ENCODE peak calls at places on chromosomes 12 and 14, in ten cellular contexts. N, G, H, W, Z, L, B, Y, F and V are unnamed samples.

GRCh38 chr14:97180304-97181200 is 383.4 kb downstream of the VRK1 start:
- DNase-seq in N (no peak), G (no peak), H (no peak), W (no peak), Z (peak), L (no peak), B (no peak), Y (peak), F (peak), V (no peak)

GRCh38 chr14:81169711-81170103 is 51.1 kb downstream of the GTF2A1 start:
- DNase-seq in N (no peak), G (no peak), H (peak), W (peak), Z (peak), L (peak), B (peak), Y (peak), F (no peak), V (peak)

GRCh38 chr12:94570161-94570560 is 80.2 kb downstream of the TMCC3 start:
- DNase-seq in N (no peak), G (no peak), H (no peak), W (no peak), Z (no peak), L (no peak), B (no peak), Y (peak), F (no peak), V (peak)

GRCh38 chr12:2118061-2118460 is 65.3 kb downstream of the CACNA1C start:
- DNase-seq in N (no peak), G (no peak), H (no peak), W (no peak), Z (no peak), L (peak), B (no peak), Y (no peak), F (no peak), V (no peak)

GRCh38 chr12:25979563-25979962 is 21.1 kb downstream of the RASSF8 start:
- DNase-seq in N (no peak), G (no peak), H (no peak), W (no peak), Z (no peak), L (no peak), B (no peak), Y (peak), F (no peak), V (no peak)

GRCh38 chr14:89674906-89675305 is 257.9 kb upstream of the FOXN3 start:
- DNase-seq in N (no peak), G (no peak), H (no peak), W (no peak), Z (no peak), L (no peak), B (no peak), Y (no peak), F (no peak), V (no peak)

GRCh38 chr14:33551963-33552362 is 398.9 kb downstream of the EGLN3 start:
- DNase-seq in N (no peak), G (peak), H (no peak), W (no peak), Z (no peak), L (no peak), B (no peak), Y (no peak), F (no peak), V (no peak)

GRCh38 chr14:72736348-72736747 is 157.6 kb downstream of the DPF3 start:
- DNase-seq in N (peak), G (no peak), H (no peak), W (no peak), Z (no peak), L (no peak), B (no peak), Y (peak), F (no peak), V (no peak)

GRCh38 chr14:68506645-68507405 is 286.0 kb downstream of the ZFP36L1 start:
- DNase-seq in N (no peak), G (no peak), H (no peak), W (peak), Z (no peak), L (no peak), B (no peak), Y (peak), F (no peak), V (peak)

GRCh38 chr12:131056626-131057025 is 102.9 kb downstream of the ADGRD1 start:
- DNase-seq in N (no peak), G (no peak), H (no peak), W (no peak), Z (no peak), L (no peak), B (peak), Y (no peak), F (peak), V (no peak)

GRCh38 chr12:81079280-81080076 is 1.6 kb downstream of the ACSS3 start:
- DNase-seq in N (no peak), G (no peak), H (no peak), W (no peak), Z (peak), L (no peak), B (no peak), Y (no peak), F (no peak), V (no peak)

GRCh38 chr12:6272300-6273208 is 37.9 kb upstream of the PLEKHG6 start:
- DNase-seq in N (no peak), G (no peak), H (peak), W (peak), Z (no peak), L (peak), B (no peak), Y (peak), F (no peak), V (no peak)

GRCh38 chr12:57515934-57516541 is 4.3 kb downstream of the DDIT3 start:
- DNase-seq in N (no peak), G (no peak), H (no peak), W (no peak), Z (no peak), L (no peak), B (no peak), Y (no peak), F (peak), V (no peak)

GRCh38 chr12:6030081-6030480 is 85.0 kb upstream of the ANO2 start:
- DNase-seq in N (no peak), G (no peak), H (no peak), W (no peak), Z (no peak), L (no peak), B (no peak), Y (no peak), F (peak), V (no peak)

GRCh38 chr12:13691598-13691997 is 289.8 kb downstream of the GRIN2B start:
- DNase-seq in N (no peak), G (no peak), H (no peak), W (no peak), Z (no peak), L (no peak), B (no peak), Y (no peak), F (no peak), V (no peak)

GRCh38 chr14:31678421-31679249 is 117.4 kb downstream of the NUBPL start:
- DNase-seq in N (no peak), G (no peak), H (no peak), W (no peak), Z (no peak), L (no peak), B (no peak), Y (no peak), F (no peak), V (no peak)

GRCh38 chr14:60151715-60152114 is 13.5 kb downstream of the DHRS7 start:
- DNase-seq in N (peak), G (no peak), H (peak), W (peak), Z (peak), L (peak), B (peak), Y (peak), F (peak), V (peak)

GRCh38 chr14:52951730-52952481 is 1.1 kb upstream of the FERMT2 start:
- DNase-seq in N (peak), G (no peak), H (peak), W (peak), Z (peak), L (peak), B (no peak), Y (peak), F (peak), V (no peak)

GRCh38 chr12:12282761-12283160 is 15.9 kb upstream of the LRP6 start:
- DNase-seq in N (no peak), G (no peak), H (no peak), W (no peak), Z (peak), L (no peak), B (no peak), Y (peak), F (no peak), V (peak)

GRCh38 chr12:57214398-57214781 is 2.2 kb upstream of the NXPH4 start:
- DNase-seq in N (peak), G (peak), H (no peak), W (peak), Z (peak), L (no peak), B (no peak), Y (peak), F (peak), V (peak)

GRCh38 chr12:49662998-49663843 is 39.9 kb downstream of the PRPF40B start:
- DNase-seq in N (peak), G (no peak), H (no peak), W (no peak), Z (peak), L (peak), B (no peak), Y (peak), F (peak), V (peak)

GRCh38 chr14:32675433-32675832 is 263.2 kb upstream of the NPAS3 start:
- DNase-seq in N (no peak), G (no peak), H (no peak), W (no peak), Z (no peak), L (no peak), B (no peak), Y (no peak), F (no peak), V (no peak)

GRCh38 chr14:70821916-70822705 is 12.8 kb upstream of the MAP3K9 start:
- DNase-seq in N (no peak), G (peak), H (no peak), W (peak), Z (peak), L (peak), B (no peak), Y (peak), F (no peak), V (peak)

GRCh38 chr14:53741379-53742225 is 215.0 kb downstream of the BMP4 start:
- DNase-seq in N (no peak), G (no peak), H (no peak), W (no peak), Z (no peak), L (no peak), B (no peak), Y (no peak), F (no peak), V (no peak)

GRCh38 chr12:3593906-3594305 is 102.9 kb downstream of the PRMT8 start:
- DNase-seq in N (no peak), G (no peak), H (no peak), W (no peak), Z (no peak), L (peak), B (no peak), Y (no peak), F (no peak), V (no peak)

GRCh38 chr12:76489737-76490136 is 69.8 kb downstream of the OSBPL8 start:
- DNase-seq in N (no peak), G (no peak), H (no peak), W (no peak), Z (no peak), L (no peak), B (no peak), Y (peak), F (no peak), V (no peak)

GRCh38 chr12:3042826-3043225 is 34.4 kb upstream of the TSPAN9 start:
- DNase-seq in N (no peak), G (no peak), H (no peak), W (no peak), Z (no peak), L (no peak), B (no peak), Y (no peak), F (no peak), V (no peak)

GRCh38 chr12:116896525-116896924 is 14.2 kb upstream of the FBXW8 start:
- DNase-seq in N (no peak), G (no peak), H (no peak), W (no peak), Z (no peak), L (no peak), B (no peak), Y (no peak), F (no peak), V (no peak)

GRCh38 chr12:109500406-109501185 is 23.2 kb downstream of the UBE3B start:
- DNase-seq in N (no peak), G (no peak), H (no peak), W (no peak), Z (no peak), L (no peak), B (no peak), Y (no peak), F (no peak), V (no peak)

GRCh38 chr14:94005324-94005723 is 8.2 kb downstream of the CCDC197 start:
- DNase-seq in N (no peak), G (no peak), H (no peak), W (no peak), Z (no peak), L (no peak), B (no peak), Y (peak), F (no peak), V (no peak)

GRCh38 chr12:124461851-124462623 is 105.4 kb downstream of the NCOR2 start:
- DNase-seq in N (no peak), G (no peak), H (no peak), W (no peak), Z (no peak), L (no peak), B (no peak), Y (no peak), F (no peak), V (no peak)

GRCh38 chr12:5733136-5733755 is 211.8 kb downstream of the ANO2 start:
- DNase-seq in N (no peak), G (no peak), H (no peak), W (no peak), Z (no peak), L (no peak), B (no peak), Y (no peak), F (no peak), V (peak)

GRCh38 chr14:105093426-105094192 is 28.4 kb upstream of the GPR132 start:
- DNase-seq in N (no peak), G (peak), H (peak), W (peak), Z (peak), L (peak), B (no peak), Y (peak), F (peak), V (peak)

GRCh38 chr12:123494124-123494843 is 36.3 kb downstream of the SNRNP35 start:
- DNase-seq in N (no peak), G (no peak), H (no peak), W (no peak), Z (no peak), L (no peak), B (no peak), Y (no peak), F (no peak), V (no peak)

GRCh38 chr12:88986056-88986455 is 366.2 kb downstream of the DUSP6 start:
- DNase-seq in N (no peak), G (no peak), H (no peak), W (no peak), Z (peak), L (no peak), B (no peak), Y (no peak), F (no peak), V (no peak)

GRCh38 chr14:66601932-66602578 is 94.1 kb downstream of the GPHN start:
- DNase-seq in N (no peak), G (no peak), H (no peak), W (no peak), Z (no peak), L (no peak), B (no peak), Y (no peak), F (no peak), V (peak)

GRCh38 chr12:111685322-111685810 is 390 bp downstream of the BRAP start:
- DNase-seq in N (no peak), G (no peak), H (no peak), W (no peak), Z (no peak), L (no peak), B (no peak), Y (peak), F (peak), V (peak)

GRCh38 chr12:124921200-124922008 is 7.0 kb upstream of the UBC start:
- DNase-seq in N (no peak), G (no peak), H (peak), W (peak), Z (peak), L (peak), B (no peak), Y (peak), F (peak), V (peak)

GRCh38 chr12:103312742-103313354 is 182.9 kb downstream of the C12orf42 start:
- DNase-seq in N (no peak), G (no peak), H (no peak), W (no peak), Z (no peak), L (no peak), B (no peak), Y (no peak), F (no peak), V (no peak)

GRCh38 chr12:53225635-53226424 is 6.2 kb downstream of the RARG start:
- DNase-seq in N (no peak), G (no peak), H (no peak), W (no peak), Z (no peak), L (no peak), B (no peak), Y (no peak), F (no peak), V (no peak)
- H3K27ac ChIP-seq in N (no peak), G (no peak), H (peak), W (peak), Z (peak), L (peak), B (peak), Y (no peak), F (no peak), V (no peak)

DNA sequence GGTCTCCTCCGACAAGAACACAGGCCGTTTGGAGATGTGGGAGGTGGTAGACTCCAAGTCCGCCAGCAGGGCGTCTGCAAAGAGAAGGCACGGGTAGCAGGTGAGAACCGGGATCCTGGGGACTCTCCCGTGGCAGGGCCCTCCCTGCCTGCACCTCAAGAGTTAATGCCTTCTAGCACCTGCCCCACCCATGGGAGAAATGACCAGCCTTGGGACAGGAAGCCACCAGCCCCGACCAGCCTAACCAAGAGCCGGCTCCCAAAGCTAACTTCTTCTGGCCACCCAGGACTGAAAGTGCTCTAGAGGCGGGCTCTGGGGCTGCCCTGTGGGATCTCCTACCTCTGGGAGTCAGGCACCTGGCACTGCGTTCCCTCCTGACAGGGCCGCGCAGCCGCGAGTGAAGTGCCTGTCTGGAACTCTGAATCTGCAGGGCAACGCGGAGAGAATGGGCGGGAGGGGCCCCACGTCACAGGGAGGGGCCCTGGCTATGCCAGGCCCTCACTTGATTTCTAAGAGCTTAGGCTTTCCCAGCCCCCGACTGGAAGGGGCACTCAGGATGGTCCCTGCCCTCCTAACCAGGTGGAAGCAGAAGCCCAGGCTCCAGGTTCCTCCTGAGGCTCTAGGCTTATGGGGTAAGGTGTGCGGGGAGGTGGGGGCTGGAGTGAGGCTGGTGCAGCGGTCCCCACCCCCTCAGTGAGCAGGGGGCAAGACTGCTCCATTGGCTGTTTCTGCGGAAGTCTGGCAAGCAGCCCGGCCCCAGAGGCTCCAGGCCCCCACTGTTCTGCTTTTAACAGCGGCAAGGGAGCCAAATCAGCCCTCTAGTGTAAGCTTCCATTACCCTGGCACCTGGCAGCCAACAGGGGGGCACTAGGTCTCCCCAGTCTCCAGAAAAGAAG is 23.6 kb upstream of the RPLP0 start:
- DNase-seq in N (no peak), G (no peak), H (no peak), W (peak), Z (peak), L (peak), B (no peak), Y (no peak), F (no peak), V (peak)
- H3K27ac ChIP-seq in N (peak), G (no peak), H (peak), W (peak), Z (peak), L (peak), B (peak), Y (no peak), F (no peak), V (peak)

GRCh38 chr14:77155083-77155482 is 13.5 kb upstream of the ZDHHC22 start:
- DNase-seq in N (no peak), G (no peak), H (no peak), W (no peak), Z (no peak), L (no peak), B (no peak), Y (no peak), F (no peak), V (no peak)
- H3K27ac ChIP-seq in N (no peak), G (no peak), H (no peak), W (no peak), Z (no peak), L (no peak), B (no peak), Y (no peak), F (no peak), V (no peak)

GRCh38 chr12:46459111-46459510 is 86.5 kb upstream of the SLC38A2 start:
- DNase-seq in N (peak), G (no peak), H (no peak), W (no peak), Z (no peak), L (no peak), B (no peak), Y (no peak), F (peak), V (peak)
- H3K27ac ChIP-seq in N (peak), G (no peak), H (no peak), W (no peak), Z (no peak), L (no peak), B (no peak), Y (no peak), F (no peak), V (peak)

GRCh38 chr14:75095690-75096089 is 26.2 kb downstream of the ZC2HC1C start:
- DNase-seq in N (no peak), G (no peak), H (no peak), W (no peak), Z (no peak), L (no peak), B (no peak), Y (no peak), F (no peak), V (no peak)
- H3K27ac ChIP-seq in N (no peak), G (no peak), H (no peak), W (no peak), Z (no peak), L (no peak), B (no peak), Y (no peak), F (no peak), V (no peak)